ENCODE peak calls at places on chromosomes 6 and 20, in six cellular contexts. A is vagina, J is dorsolateral prefrontal cortex, P is stomach, G is NB4, I is adrenal gland. L is an unnamed sample.

GRCh38 chr6:143743256-143744166 is 65.7 kb downstream of the PHACTR2 start:
- DNase-seq in A (no peak), J (no peak), P (no peak), G (no peak), I (peak), L (no peak)

GRCh38 chr6:170449835-170450753 is 103.0 kb downstream of the PSMB1 start:
- DNase-seq in A (no peak), J (no peak), P (no peak), G (peak), I (no peak), L (no peak)

GRCh38 chr20:1381753-1382591 is 10.9 kb downstream of the FKBP1A start:
- DNase-seq in A (no peak), J (no peak), P (no peak), G (no peak), I (peak), L (no peak)

GRCh38 chr6:376823-377571 is 14.6 kb upstream of the IRF4 start:
- DNase-seq in A (no peak), J (no peak), P (no peak), G (no peak), I (no peak), L (no peak)

GRCh38 chr20:17448071-17448470 is 83.1 kb downstream of the BFSP1 start:
- DNase-seq in A (no peak), J (no peak), P (no peak), G (no peak), I (no peak), L (no peak)

GRCh38 chr6:62393608-62394007 is 107.6 kb upstream of the KHDRBS2 start:
- DNase-seq in A (no peak), J (no peak), P (no peak), G (peak), I (no peak), L (no peak)

GRCh38 chr6:72826744-72827438 is 205.0 kb downstream of the KCNQ5 start:
- DNase-seq in A (no peak), J (no peak), P (no peak), G (no peak), I (no peak), L (no peak)

GRCh38 chr6:25137497-25137896 is 141.7 kb upstream of the CARMIL1 start:
- DNase-seq in A (no peak), J (no peak), P (no peak), G (peak), I (no peak), L (no peak)

GRCh38 chr20:24081077-24081476 is 92.5 kb upstream of the GGTLC1 start:
- DNase-seq in A (no peak), J (no peak), P (no peak), G (no peak), I (no peak), L (no peak)

GRCh38 chr20:12965212-12965879 is 43.4 kb upstream of the SPTLC3 start:
- DNase-seq in A (no peak), J (no peak), P (no peak), G (no peak), I (no peak), L (no peak)

GRCh38 chr20:12967932-12968331 is 40.8 kb upstream of the SPTLC3 start:
- DNase-seq in A (no peak), J (no peak), P (no peak), G (no peak), I (no peak), L (no peak)

GRCh38 chr20:12965880-12966270 is 42.9 kb upstream of the SPTLC3 start:
- DNase-seq in A (no peak), J (no peak), P (no peak), G (no peak), I (no peak), L (no peak)

GRCh38 chr20:12968472-12968871 is 40.3 kb upstream of the SPTLC3 start:
- DNase-seq in A (no peak), J (no peak), P (no peak), G (no peak), I (no peak), L (no peak)

DNA sequence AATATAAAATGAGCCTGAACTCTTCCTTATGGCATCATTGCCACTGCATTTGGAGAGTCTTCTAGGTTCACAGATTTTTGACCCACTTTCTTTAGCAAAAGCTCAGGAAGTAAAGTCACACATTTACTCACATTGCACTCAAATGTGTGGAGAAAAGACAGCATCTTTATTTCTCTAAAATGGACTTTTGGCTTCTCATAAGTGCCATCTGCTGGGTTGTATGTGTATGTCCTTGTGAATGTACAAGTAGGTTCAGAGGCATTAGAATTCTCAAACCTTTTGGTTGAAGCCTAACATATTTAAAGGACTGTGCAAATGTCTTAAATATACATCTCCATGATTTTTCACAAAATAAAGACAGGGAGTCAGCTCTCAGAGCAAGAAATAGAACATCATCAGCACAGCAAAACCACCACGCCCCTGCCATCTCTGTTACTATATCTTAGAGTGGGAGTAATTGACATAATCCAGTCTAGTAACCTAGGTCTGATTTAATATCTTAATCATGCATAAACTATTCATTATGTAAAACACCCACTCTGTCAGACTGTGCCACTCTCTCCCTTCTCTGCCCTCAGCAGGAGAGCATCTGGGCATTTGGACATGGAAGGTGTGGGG is 42.2 kb upstream of the SPTLC3 start:
- DNase-seq in A (no peak), J (no peak), P (no peak), G (peak), I (no peak), L (no peak)
- TF ChIP-seq CTCF in A (no peak), J (peak), P (no peak), G (no peak), I (peak), L (no peak)

GRCh38 chr6:168612586-168612985 is 171.6 kb downstream of the SMOC2 start:
- DNase-seq in A (no peak), J (no peak), P (no peak), G (no peak), I (no peak), L (no peak)

GRCh38 chr6:168618546-168619315 is 177.7 kb downstream of the SMOC2 start:
- DNase-seq in A (no peak), J (no peak), P (no peak), G (no peak), I (no peak), L (no peak)

GRCh38 chr6:168616807-168617756 is 176.1 kb downstream of the SMOC2 start:
- DNase-seq in A (no peak), J (no peak), P (no peak), G (no peak), I (peak), L (no peak)

GRCh38 chr6:168619560-168620314 is 178.8 kb downstream of the SMOC2 start:
- DNase-seq in A (no peak), J (no peak), P (no peak), G (peak), I (no peak), L (no peak)

GRCh38 chr6:168615837-168616236 is 174.9 kb downstream of the SMOC2 start:
- DNase-seq in A (no peak), J (no peak), P (peak), G (no peak), I (no peak), L (no peak)
- TF ChIP-seq CTCF in A (no peak), J (no peak), P (no peak), G (no peak), I (no peak), L (no peak)

DNA sequence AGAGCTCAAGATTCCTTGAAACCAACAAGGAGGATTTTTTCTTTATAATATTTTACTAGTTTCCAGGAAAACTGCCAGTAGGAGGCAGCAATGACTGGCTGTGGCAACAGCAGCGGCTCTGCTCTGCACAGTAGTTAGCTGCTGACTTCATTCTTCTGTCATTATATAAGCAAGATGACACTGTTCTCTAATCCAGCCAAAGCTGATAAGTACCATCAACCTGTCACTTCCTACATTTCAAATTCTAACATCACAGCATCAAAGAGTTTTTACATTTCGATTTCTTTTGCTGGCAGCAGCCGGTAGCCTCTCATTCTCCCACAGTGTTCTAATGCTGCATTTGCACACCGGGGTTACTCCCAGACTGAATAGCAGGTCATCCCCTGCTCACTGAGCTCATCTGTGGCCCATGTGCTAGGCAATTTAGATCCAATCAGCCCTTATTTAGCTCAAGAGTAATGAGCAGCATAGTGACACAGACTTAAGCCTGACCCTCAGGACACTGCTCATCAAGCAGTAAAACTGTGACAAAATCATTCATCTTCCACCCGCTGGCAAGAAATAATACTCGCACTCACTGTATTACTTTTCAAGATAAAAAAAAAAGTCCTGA is 67.8 kb downstream of the MMS22L start:
- DNase-seq in A (no peak), J (peak), P (no peak), G (peak), I (peak), L (no peak)
- TF ChIP-seq CTCF in A (no peak), J (peak), P (no peak), G (no peak), I (peak), L (no peak)

DNA sequence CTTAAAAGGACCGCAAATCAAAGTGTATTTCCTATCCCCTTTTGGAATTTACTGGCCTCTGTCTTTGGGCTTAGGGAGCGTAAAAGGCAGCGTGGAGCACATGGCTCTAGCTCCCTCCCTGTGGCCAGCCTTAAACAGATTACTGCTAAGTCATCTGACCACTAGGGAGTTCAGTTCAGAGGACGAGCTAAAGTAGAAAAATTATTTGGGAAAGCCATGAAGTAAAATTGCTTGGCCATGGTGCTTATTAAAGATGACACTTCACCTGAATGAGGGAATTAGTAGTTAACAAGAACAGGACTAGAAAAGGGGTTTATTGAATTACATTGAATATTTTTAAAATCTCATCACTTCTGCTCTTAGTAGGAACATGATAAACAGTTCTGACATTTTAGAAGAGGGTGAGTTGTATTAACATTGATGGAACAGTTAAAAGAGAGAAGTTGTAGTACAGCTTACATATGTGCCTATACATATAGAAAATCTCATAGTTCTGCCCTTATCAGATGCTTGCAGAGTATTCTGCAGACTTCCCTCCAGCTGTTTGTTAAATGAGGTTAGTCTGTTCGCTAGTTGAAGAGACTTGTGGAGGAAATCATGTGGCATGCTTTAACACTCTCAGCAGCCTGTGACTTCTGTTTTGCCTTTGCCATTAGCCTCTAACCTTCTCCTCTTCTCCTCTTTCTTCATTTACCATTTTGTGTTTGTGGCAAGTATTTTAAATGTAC is 31.2 kb upstream of the MAPK13 start:
- DNase-seq in A (no peak), J (no peak), P (no peak), G (no peak), I (no peak), L (no peak)
- TF ChIP-seq CTCF in A (no peak), J (no peak), P (no peak), G (no peak), I (no peak), L (no peak)

GRCh38 chr20:59770270-59770669 is 163.2 kb downstream of the SYCP2 start:
- DNase-seq in A (no peak), J (no peak), P (no peak), G (peak), I (no peak), L (no peak)
- TF ChIP-seq CTCF in A (no peak), J (peak), P (no peak), G (no peak), I (no peak), L (no peak)

DNA sequence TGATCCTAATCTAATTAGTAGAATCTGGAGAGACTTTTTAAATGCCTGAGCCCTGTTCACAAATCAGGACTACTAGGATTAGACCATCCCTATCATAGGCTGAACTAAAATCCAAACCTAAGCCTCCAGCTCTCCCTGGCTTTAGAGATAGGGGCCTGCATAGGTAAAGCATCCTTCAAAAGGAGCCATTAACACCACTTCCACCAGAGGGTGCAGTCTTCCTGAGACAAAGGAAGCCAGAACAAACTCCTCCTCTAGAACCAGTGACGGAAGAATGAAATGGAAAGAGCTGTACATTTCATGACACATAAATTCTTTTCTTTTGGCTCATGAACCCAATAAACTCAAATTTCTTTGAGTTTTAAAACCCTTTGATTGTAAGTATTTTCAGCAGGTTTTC is 291.2 kb upstream of the ADGRB3 start:
- DNase-seq in A (no peak), J (no peak), P (no peak), G (peak), I (peak), L (no peak)
- TF ChIP-seq CTCF in A (no peak), J (peak), P (no peak), G (peak), I (no peak), L (peak)

DNA sequence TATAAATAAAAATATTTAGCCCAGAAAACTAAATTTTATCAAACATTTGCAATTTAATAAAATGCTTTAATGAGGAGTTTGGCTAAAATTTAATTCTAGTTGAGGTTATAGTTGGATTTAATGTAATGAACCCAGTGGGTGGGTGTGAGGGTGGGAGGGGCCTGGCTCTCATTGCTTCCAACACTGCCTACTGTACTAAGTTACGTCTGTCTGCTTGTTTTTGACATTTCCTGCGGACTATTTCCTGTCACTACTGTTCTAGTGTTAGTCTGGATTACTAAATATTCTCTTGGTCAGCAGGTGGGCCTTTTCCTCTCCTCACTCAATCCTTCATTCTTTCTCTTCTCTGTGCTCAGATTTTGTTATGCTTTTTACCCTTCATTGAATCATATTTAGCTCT is 82.5 kb upstream of the MAP3K7 start:
- DNase-seq in A (no peak), J (no peak), P (no peak), G (no peak), I (no peak), L (no peak)
- TF ChIP-seq CTCF in A (no peak), J (no peak), P (no peak), G (no peak), I (no peak), L (no peak)

GRCh38 chr20:11267131-11267761 is 593.4 kb upstream of the JAG1 start:
- DNase-seq in A (no peak), J (peak), P (no peak), G (peak), I (peak), L (peak)
- TF ChIP-seq CTCF in A (no peak), J (no peak), P (no peak), G (no peak), I (no peak), L (no peak)